ENCODE peak calls at places on chromosomes 4 and X, in seven cellular contexts. D, E, T, X, I, P and N are unnamed samples.
A peak's percentile ranks its signal among the peaks of the same experiment; 100 is the strongest.

GRCh38 chr4:168541608-168541953 is 44.7 kb downstream of the PALLD start:
- DNase-seq in I (no peak), E (peak; percentile 64), P (no peak), T (no peak), X (no peak), D (no peak), N (no peak)

GRCh38 chr4:155960522-155960921 is 6.9 kb upstream of the CTSO start:
- DNase-seq in D (no peak), E (peak; percentile 68), P (no peak), X (no peak), I (no peak), T (no peak), N (no peak)

GRCh38 chrX:1134156-1134555 is 78.3 kb downstream of the CRLF2 start:
- DNase-seq in E (no peak), D (no peak), P (no peak), I (peak; percentile 67), T (no peak), X (no peak), N (peak; percentile 28)

GRCh38 chr4:142091085-142091513 is 454.7 kb downstream of the IL15 start:
- DNase-seq in D (peak; percentile 30), T (no peak), X (no peak), I (no peak), P (no peak), E (peak; percentile 99), N (no peak)

GRCh38 chrX:49754238-49754857 is 58.6 kb upstream of the PAGE1 start:
- DNase-seq in D (no peak), P (no peak), T (peak; percentile 28), I (no peak), X (no peak), E (peak; percentile 34), N (peak; percentile 77)

GRCh38 chr4:88722276-88722780 is 24.7 kb upstream of the NAP1L5 start:
- DNase-seq in P (no peak), T (no peak), D (no peak), I (no peak), E (no peak), X (no peak), N (peak; percentile 22)

GRCh38 chrX:15523088-15523487 is 22.5 kb downstream of the BMX start:
- DNase-seq in D (no peak), X (no peak), T (no peak), E (no peak), P (no peak), I (no peak), N (no peak)

GRCh38 chr4:149980941-149981340 is 97.3 kb upstream of the DCLK2 start:
- DNase-seq in D (peak; percentile 25), X (no peak), P (no peak), E (peak; percentile 62), I (no peak), T (peak; percentile 62), N (peak; percentile 78)

GRCh38 chr4:123415977-123416376 is 19.4 kb downstream of the SPRY1 start:
- DNase-seq in I (no peak), P (no peak), E (no peak), X (no peak), T (no peak), D (no peak), N (no peak)

GRCh38 chrX:103686199-103687072 is at the start of gene MORF4L2:
- DNase-seq in T (peak; percentile 95), D (peak; percentile 94), P (peak; percentile 82), I (peak; percentile 93), E (peak; percentile 99), X (peak; percentile 87), N (peak; percentile 98)

GRCh38 chrX:19904778-19905367 is 17.5 kb upstream of the SH3KBP1 start:
- DNase-seq in P (no peak), D (no peak), X (no peak), I (no peak), E (peak; percentile 67), T (peak; percentile 66), N (no peak)

GRCh38 chr4:26753187-26753586 is 107.5 kb upstream of the STIM2 start:
- DNase-seq in T (no peak), P (no peak), X (no peak), D (no peak), E (no peak), I (no peak), N (no peak)

GRCh38 chrX:67546496-67547423 is 2.9 kb downstream of the AR start:
- DNase-seq in P (no peak), E (no peak), X (peak; percentile 34), I (no peak), D (no peak), T (no peak), N (peak; percentile 54)

GRCh38 chrX:145817299-145817665 is 347 bp upstream of the SLITRK2 start:
- DNase-seq in X (peak; percentile 50), E (peak; percentile 72), I (no peak), T (no peak), P (no peak), D (no peak), N (peak; percentile 68)

GRCh38 chr4:103415801-103416200 is 217.7 kb upstream of the CENPE start:
- DNase-seq in P (no peak), E (no peak), X (no peak), I (no peak), D (no peak), T (no peak), N (no peak)

GRCh38 chrX:16678689-16679088 is 28.7 kb downstream of the S100G start:
- DNase-seq in T (no peak), X (no peak), D (no peak), P (no peak), E (no peak), I (no peak), N (no peak)

GRCh38 chr4:159146454-159146853 is 43.6 kb downstream of the RAPGEF2 start:
- DNase-seq in I (no peak), T (no peak), E (no peak), X (no peak), D (no peak), P (no peak), N (no peak)

GRCh38 chr4:139297001-139297410 is 4.3 kb upstream of the NAA15 start:
- DNase-seq in T (peak; percentile 69), E (peak; percentile 42), P (no peak), X (no peak), I (no peak), D (no peak), N (no peak)

GRCh38 chrX:150324919-150325318 is 38.2 kb upstream of the MAMLD1 start:
- DNase-seq in X (no peak), E (no peak), T (no peak), I (no peak), P (no peak), D (no peak), N (no peak)

GRCh38 chr4:28225005-28225404 is 1364.4 kb downstream of the STIM2 start:
- DNase-seq in D (no peak), X (no peak), I (no peak), E (peak; percentile 41), P (no peak), T (peak; percentile 35), N (peak; percentile 77)

GRCh38 chr4:129246850-129247542 is 151.0 kb downstream of the C4orf33 start:
- DNase-seq in E (no peak), P (no peak), I (no peak), D (no peak), T (no peak), X (no peak), N (no peak)

GRCh38 chr4:159267940-159268327 is 165.1 kb downstream of the RAPGEF2 start:
- DNase-seq in X (no peak), I (no peak), E (peak; percentile 65), P (no peak), D (no peak), T (no peak), N (no peak)

GRCh38 chr4:153060191-153060590 is 124.1 kb downstream of the FHDC1 start:
- DNase-seq in P (no peak), D (no peak), E (no peak), T (no peak), I (no peak), X (no peak), N (no peak)

GRCh38 chrX:41824551-41824950 is 98.8 kb downstream of the CASK start:
- DNase-seq in X (no peak), I (no peak), P (no peak), D (no peak), E (peak; percentile 35), T (no peak), N (peak; percentile 43)

GRCh38 chr4:2923678-2924173 is 39.5 kb downstream of the NOP14 start:
- DNase-seq in D (peak; percentile 14), E (no peak), T (no peak), X (no peak), P (no peak), I (peak; percentile 77), N (no peak)

DNA sequence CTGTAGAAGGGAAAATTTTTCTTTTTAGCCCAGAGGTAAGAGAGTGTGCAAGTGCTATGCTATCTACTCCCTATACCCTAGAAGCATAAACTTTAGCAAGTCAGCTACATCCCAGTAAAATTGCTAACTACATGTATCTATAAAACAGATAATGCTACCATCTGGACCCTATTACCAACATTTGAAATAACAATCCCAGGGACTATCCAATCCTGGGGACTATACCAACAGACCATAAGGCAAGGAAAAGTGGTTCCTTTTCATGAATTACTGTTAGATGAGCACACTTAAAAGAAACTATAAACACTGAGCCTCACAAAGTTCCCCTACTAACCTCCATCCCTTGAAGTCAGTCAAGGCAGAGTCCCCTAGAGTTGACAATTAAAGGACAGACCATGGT is 213.6 kb upstream of the VEGFC start:
- DNase-seq in E (no peak), X (no peak), T (no peak), D (no peak), I (no peak), P (no peak), N (no peak)
- H3K4me3 ChIP-seq in E (no peak overlapping the region), X (no peak overlapping the region), T (no peak overlapping the region), D (no peak overlapping the region), I (no peak overlapping the region), P (no peak overlapping the region), N (no peak overlapping the region)

DNA sequence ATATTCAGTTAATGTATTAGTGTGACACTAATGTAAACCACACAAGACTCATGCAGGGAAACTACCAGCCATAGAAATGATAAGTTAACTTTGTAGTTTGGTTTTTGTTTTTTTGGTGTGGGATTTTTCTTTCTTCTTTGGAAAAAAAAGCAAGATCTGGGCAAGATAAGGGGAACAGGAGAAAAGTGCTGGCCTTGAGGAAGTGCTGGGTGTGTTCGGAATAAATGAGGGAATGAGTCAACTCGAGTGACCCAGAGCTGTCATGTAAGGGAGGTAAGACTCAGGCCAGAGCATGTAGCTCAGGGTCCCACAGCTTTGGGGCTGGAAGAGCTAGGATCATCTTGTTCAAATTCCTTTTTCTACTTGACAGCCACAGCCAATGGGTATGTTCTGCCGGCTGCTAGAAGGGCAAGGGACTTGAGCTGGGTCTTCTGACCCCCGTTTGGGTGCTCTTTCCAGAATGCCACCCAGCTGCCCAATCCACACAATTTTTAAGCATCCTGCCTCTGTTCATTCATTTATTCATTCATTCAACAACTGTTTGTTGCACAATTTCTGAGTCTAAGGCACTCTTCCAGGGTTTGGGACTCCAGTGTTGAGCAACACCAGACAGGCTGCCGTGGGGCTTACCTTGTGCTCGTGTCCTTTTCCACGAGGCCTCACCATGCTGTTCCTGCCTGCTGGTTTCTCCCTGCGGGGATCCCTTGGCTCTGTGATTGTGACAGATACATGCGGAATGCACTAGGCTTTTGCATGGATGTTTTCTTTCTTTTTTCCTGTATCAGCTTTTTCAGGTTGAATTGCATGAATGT is 54.5 kb downstream of the CLDN34 start:
- DNase-seq in X (no peak), P (no peak), I (no peak), D (no peak), T (no peak), E (no peak), N (no peak)
- H3K4me1 ChIP-seq in X (no peaks in the 10 kb centered on the region), P (no peaks in the 10 kb centered on the region), I (peaks cover 17% of the 10 kb centered on the region), D (peaks cover 9% of the 10 kb centered on the region), T (peaks cover 2% of the 10 kb centered on the region), E (peaks cover 3% of the 10 kb centered on the region), N (no peaks in the 10 kb centered on the region)

GRCh38 chr4:5845035-5845905 is 47.6 kb downstream of the CRMP1 start:
- DNase-seq in X (no peak), P (no peak), T (no peak), D (no peak), I (no peak), E (no peak), N (no peak)
- H3K27ac ChIP-seq in X (no peak overlapping the region), P (no peak overlapping the region), T (no peak overlapping the region), D (no peak overlapping the region), I (no peak overlapping the region), E (no peak overlapping the region), N (no peak overlapping the region)

GRCh38 chrX:69505772-69506616 is 1.9 kb downstream of the NALF2 start:
- DNase-seq in P (no peak), T (no peak), X (peak; percentile 63), D (no peak), I (no peak), E (no peak), N (peak; percentile 40)
- H3K4me3 ChIP-seq in P (no peak overlapping the region), T (no peak overlapping the region), X (no peak overlapping the region), D (no peak overlapping the region), I (peak overlapping the region; percentile 53), E (no peak overlapping the region), N (peak overlapping the region; percentile 85)